ENCODE peak calls at places on chromosomes 2 and 18, in six cellular contexts. M is WTC11; H is cardiac muscle cell; C is T follicular helper cell; S is uterus; K is stimulated activated CD8-positive, alpha-beta memory T cell treated with anti-CD3 and anti-CD28 coated beads, Interleukin-7, amount 100 ng/mL, for 4 hours. X is an unnamed sample.
A peak's percentile ranks its signal among the peaks of the same experiment; 100 is the strongest.

GRCh38 chr2:240425236-240425615 is 10.2 kb upstream of the GPC1 start:
- DNase-seq in M (no peak), S (no peak), H (no peak), C (no peak), K (no peak), X (no peak)

GRCh38 chr18:13558132-13558531 is 168.2 kb downstream of the FAM210A start:
- DNase-seq in K (no peak), S (no peak), C (no peak), M (peak; percentile 52), H (peak; percentile 72), X (no peak)

GRCh38 chr2:60356346-60356745 is 197.1 kb downstream of the BCL11A start:
- DNase-seq in K (no peak), M (no peak), H (no peak), S (no peak), C (no peak), X (no peak)

GRCh38 chr2:67255933-67256615 is 141.1 kb upstream of the ETAA1 start:
- DNase-seq in H (no peak), M (no peak), K (no peak), S (no peak), C (no peak), X (no peak)

GRCh38 chr2:109644571-109645275 is 30.6 kb downstream of the SOWAHC start:
- DNase-seq in K (no peak), H (peak; percentile 70), M (peak; percentile 22), S (no peak), C (no peak), X (no peak)

GRCh38 chr2:138030459-138030858 is 66.2 kb downstream of the HNMT start:
- DNase-seq in M (no peak), C (no peak), K (no peak), H (no peak), S (no peak), X (no peak)

GRCh38 chr2:176614049-176614448 is 344.8 kb downstream of the MTX2 start:
- DNase-seq in M (no peak), H (no peak), C (no peak), S (no peak), K (no peak), X (no peak)

GRCh38 chr2:182406221-182406620 is 20.6 kb downstream of the PDE1A start:
- DNase-seq in S (no peak), K (no peak), M (no peak), C (no peak), H (no peak), X (no peak)

GRCh38 chr2:121748202-121748601 is 7.2 kb upstream of the TSN start:
- DNase-seq in C (no peak), K (no peak), S (no peak), H (peak; percentile 30), M (peak; percentile 28), X (no peak)

GRCh38 chr2:218366621-218367414 is 10.2 kb downstream of the CATIP start:
- DNase-seq in K (no peak), M (no peak), C (no peak), S (no peak), H (no peak), X (no peak)

GRCh38 chr2:239263937-239264837 is 136.6 kb downstream of the HDAC4 start:
- DNase-seq in M (no peak), K (no peak), C (no peak), H (no peak), S (no peak), X (peak; percentile 74)

GRCh38 chr2:217517402-217517801 is 485.4 kb downstream of the TNS1 start:
- DNase-seq in S (no peak), C (no peak), H (no peak), K (no peak), M (no peak), X (peak; percentile 21)

GRCh38 chr18:59570101-59570875 is 126.9 kb downstream of the CCBE1 start:
- DNase-seq in C (no peak), H (no peak), S (no peak), K (no peak), M (no peak), X (no peak)

GRCh38 chr18:29749699-29750098 is 1292.8 kb downstream of the DSC3 start:
- DNase-seq in H (no peak), K (no peak), S (no peak), C (no peak), M (no peak), X (no peak)

GRCh38 chr2:195252018-195252417 is 405.0 kb upstream of the SLC39A10 start:
- DNase-seq in S (no peak), K (no peak), H (no peak), C (no peak), M (peak; percentile 39), X (no peak)

X was measured in adrenal gland.